ENCODE peak calls at places on chromosomes 7 and 10, in seven cellular contexts. N is A549, W is neural progenitor cell, F is K562, O is dorsolateral prefrontal cortex, E is uterus, S is ovary. Q is an unnamed sample.

GRCh38 chr7:38934536-38934935 is 25.5 kb upstream of the VPS41 start:
- DNase-seq in N (no peak), W (peak; percentile 48), F (no peak), O (no peak), E (no peak), S (no peak), Q (peak; percentile 8)

GRCh38 chr10:122461367-122461728 is at the start of gene HTRA1:
- DNase-seq in N (peak; percentile 63), W (peak; percentile 89), F (no peak), O (peak; percentile 81), E (peak; percentile 80), S (peak; percentile 85), Q (peak; percentile 32)

GRCh38 chr7:74002474-74003017 is 25.4 kb upstream of the ELN start:
- DNase-seq in N (peak; percentile 68), W (no peak), F (no peak), O (no peak), E (peak; percentile 41), S (no peak), Q (peak; percentile 59)

GRCh38 chr10:34236927-34237326 is 578.2 kb downstream of the PARD3 start:
- DNase-seq in N (no peak), W (peak; percentile 15), F (no peak), O (no peak), E (no peak), S (no peak), Q (peak; percentile 60)

GRCh38 chr7:23123465-23123864 is 17.9 kb downstream of the KLHL7 start:
- DNase-seq in N (no peak), W (no peak), F (no peak), O (no peak), E (no peak), S (no peak), Q (no peak)

GRCh38 chr7:133365892-133366291 is 113.0 kb downstream of the EXOC4 start:
- DNase-seq in N (no peak), W (no peak), F (no peak), O (no peak), E (peak; percentile 18), S (no peak), Q (peak; percentile 66)

GRCh38 chr7:135768990-135769389 is 20.4 kb upstream of the FAM180A start:
- DNase-seq in N (no peak), W (no peak), F (no peak), O (no peak), E (peak; percentile 28), S (no peak), Q (no peak)

GRCh38 chr10:58477122-58477521 is 35.5 kb upstream of the BICC1 start:
- DNase-seq in N (no peak), W (peak; percentile 13), F (no peak), O (no peak), E (peak; percentile 16), S (no peak), Q (peak; percentile 88)

GRCh38 chr7:112272921-112273561 is 66.5 kb downstream of the ZNF277 start:
- DNase-seq in N (no peak), W (no peak), F (no peak), O (no peak), E (no peak), S (no peak), Q (peak; percentile 7)

GRCh38 chr10:43064331-43065075 is 12.4 kb upstream of the RET start:
- DNase-seq in N (no peak), W (no peak), F (no peak), O (no peak), E (no peak), S (no peak), Q (no peak)

GRCh38 chr10:100660945-100661344 is 84.4 kb upstream of the PAX2 start:
- DNase-seq in N (no peak), W (no peak), F (no peak), O (no peak), E (no peak), S (no peak), Q (no peak)

GRCh38 chr7:92010215-92010614 is 69.6 kb downstream of the AKAP9 start:
- DNase-seq in N (peak; percentile 58), W (no peak), F (no peak), O (no peak), E (no peak), S (no peak), Q (no peak)

GRCh38 chr10:93067443-93068365 is 6.0 kb upstream of the CYP26A1 start:
- DNase-seq in N (no peak), W (no peak), F (no peak), O (no peak), E (no peak), S (no peak), Q (no peak)

GRCh38 chr10:11184093-11184492 is 166.4 kb downstream of the CELF2 start:
- DNase-seq in N (no peak), W (no peak), F (no peak), O (no peak), E (no peak), S (no peak), Q (no peak)

GRCh38 chr10:92810934-92811532 is 37.3 kb upstream of the EXOC6 start:
- DNase-seq in N (no peak), W (peak; percentile 37), F (no peak), O (no peak), E (no peak), S (no peak), Q (no peak)

GRCh38 chr10:16754765-16755164 is 62.5 kb downstream of the RSU1 start:
- DNase-seq in N (no peak), W (no peak), F (no peak), O (no peak), E (no peak), S (no peak), Q (no peak)

GRCh38 chr7:34501161-34501560 is 156.9 kb upstream of the NPSR1 start:
- DNase-seq in N (no peak), W (no peak), F (no peak), O (no peak), E (no peak), S (no peak), Q (no peak)

GRCh38 chr7:149855368-149856305 is 17.5 kb downstream of the ZNF862 start:
- DNase-seq in N (no peak), W (peak; percentile 49), F (peak; percentile 68), O (no peak), E (no peak), S (peak; percentile 24), Q (peak; percentile 97)

GRCh38 chr10:115830260-115830970 is 442.6 kb downstream of the GFRA1 start:
- DNase-seq in N (no peak), W (no peak), F (no peak), O (no peak), E (no peak), S (no peak), Q (peak; percentile 32)

GRCh38 chr7:91164948-91165845 is 99.0 kb upstream of the FZD1 start:
- DNase-seq in N (no peak), W (no peak), F (no peak), O (no peak), E (no peak), S (no peak), Q (peak; percentile 88)

GRCh38 chr7:151016942-151017341 is 7.4 kb downstream of the ATG9B start:
- DNase-seq in N (no peak), W (no peak), F (no peak), O (no peak), E (no peak), S (no peak), Q (no peak)

GRCh38 chr7:23012797-23013714 is 874 bp downstream of the HYCC1 start:
- DNase-seq in N (no peak), W (peak; percentile 61), F (peak; percentile 37), O (peak; percentile 27), E (peak; percentile 35), S (peak; percentile 11), Q (peak; percentile 48)

GRCh38 chr10:128113026-128113425 is 13.2 kb downstream of the MKI67 start:
- DNase-seq in N (no peak), W (no peak), F (no peak), O (no peak), E (no peak), S (no peak), Q (no peak)

GRCh38 chr7:37341033-37341630 is 107.5 kb downstream of the ELMO1 start:
- DNase-seq in N (no peak), W (no peak), F (no peak), O (no peak), E (no peak), S (no peak), Q (no peak)

GRCh38 chr7:37346761-37347160 is 101.9 kb downstream of the ELMO1 start:
- DNase-seq in N (no peak), W (peak; percentile 28), F (no peak), O (no peak), E (no peak), S (no peak), Q (no peak)

GRCh38 chr7:37344886-37345579 is 103.6 kb downstream of the ELMO1 start:
- DNase-seq in N (no peak), W (peak; percentile 59), F (no peak), O (no peak), E (no peak), S (no peak), Q (no peak)

GRCh38 chr7:37342170-37342569 is 106.5 kb downstream of the ELMO1 start:
- DNase-seq in N (no peak), W (no peak), F (no peak), O (no peak), E (no peak), S (no peak), Q (no peak)

GRCh38 chr7:37342665-37343471 is 105.8 kb downstream of the ELMO1 start:
- DNase-seq in N (no peak), W (no peak), F (no peak), O (no peak), E (no peak), S (no peak), Q (no peak)
- TF ChIP-seq CTCF in N (no peak), W (no peak), F (no peak), O (no peak), E (no peak), S (no peak), Q (no peak)

DNA sequence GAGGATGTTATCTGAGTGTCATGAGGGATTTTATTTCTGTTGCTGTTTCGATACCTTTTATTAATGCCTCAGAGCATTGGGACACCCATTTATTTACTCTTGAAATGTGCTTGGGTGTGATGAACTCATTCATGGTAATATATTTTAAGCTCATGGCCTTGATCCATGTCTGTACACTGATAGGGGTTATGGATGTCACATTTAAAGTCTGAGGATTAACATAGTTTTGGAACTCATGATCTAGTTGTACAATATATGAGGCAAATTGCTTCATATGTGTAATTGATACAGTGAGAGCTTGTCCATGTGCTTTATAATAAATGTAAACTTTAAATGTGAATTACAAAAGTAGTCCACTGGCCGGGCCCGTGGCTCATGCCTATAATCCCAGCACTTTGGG is 23.0 kb upstream of the ZRANB1 start:
- DNase-seq in N (no peak), W (no peak), F (no peak), O (no peak), E (no peak), S (no peak), Q (peak; percentile 26)
- H3K4me3 ChIP-seq in N (peak overlapping the region; percentile 98), W (peak overlapping the region; percentile 88), F (peak overlapping the region; percentile 53), O (peak overlapping the region; percentile 86), E (peak overlapping the region; percentile 99), S (no peak overlapping the region), Q (peak overlapping the region; percentile 89)

DNA sequence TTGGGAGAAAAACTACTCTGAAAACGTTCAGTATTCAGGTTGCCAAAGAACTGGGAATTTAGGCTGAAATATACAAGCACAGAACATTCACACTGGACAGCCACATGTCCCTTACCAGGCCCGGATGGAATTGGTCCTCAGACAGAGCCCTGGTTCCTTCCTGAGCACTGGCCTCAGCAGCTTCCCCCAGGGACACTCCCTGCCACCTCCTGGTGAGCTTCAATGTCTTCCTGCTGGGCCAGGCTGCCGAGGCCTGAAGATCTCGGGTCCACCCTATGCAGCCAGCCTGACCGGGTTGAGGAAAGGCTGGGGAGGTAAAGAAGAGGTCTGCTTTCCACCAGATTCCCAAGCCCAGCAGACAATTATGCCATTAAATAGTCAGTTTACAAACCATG is 24.8 kb downstream of the LEP start:
- DNase-seq in N (no peak), W (no peak), F (no peak), O (no peak), E (no peak), S (no peak), Q (no peak)
- TF ChIP-seq CTCF in N (no peak), W (no peak), F (no peak), O (no peak), E (no peak), S (no peak), Q (no peak)

GRCh38 chr10:90458054-90458453 is 399.8 kb downstream of the HTR7 start:
- DNase-seq in N (no peak), W (no peak), F (no peak), O (no peak), E (no peak), S (no peak), Q (no peak)
- H3K4me3 ChIP-seq in N (no peak overlapping the region), W (no peak overlapping the region), F (no peak overlapping the region), O (no peak overlapping the region), E (no peak overlapping the region), S (no peak overlapping the region), Q (no peak overlapping the region)

Q was measured in choroid plexus epithelial cell.